ENCODE peak calls at places on chromosomes 1 and 21, in eight cellular contexts. G, E, N, A, V, R, P and L are unnamed samples.

GRCh38 chr1:189899686-189900495 is 577.8 kb downstream of the BRINP3 start:
- DNase-seq in G (no peak), E (no peak), N (peak), A (no peak), V (no peak), R (no peak), P (no peak), L (no peak)

GRCh38 chr1:151145158-151146071 is 1.0 kb downstream of the SEMA6C start:
- DNase-seq in G (no peak), E (peak), N (no peak), A (peak), V (no peak), R (no peak), P (no peak), L (peak)

GRCh38 chr1:83705091-83705490 is 293.8 kb downstream of the TTLL7 start:
- DNase-seq in G (peak), E (no peak), N (no peak), A (no peak), V (no peak), R (no peak), P (no peak), L (no peak)

GRCh38 chr1:245094092-245094491 is 60.7 kb upstream of the KIF26B start:
- DNase-seq in G (no peak), E (no peak), N (no peak), A (no peak), V (no peak), R (no peak), P (no peak), L (no peak)

GRCh38 chr1:225762002-225762441 is 15.6 kb upstream of the SRP9 start:
- DNase-seq in G (no peak), E (no peak), N (peak), A (peak), V (no peak), R (peak), P (no peak), L (no peak)

GRCh38 chr1:171877711-171878110 is 36.4 kb downstream of the DNM3 start:
- DNase-seq in G (no peak), E (peak), N (no peak), A (peak), V (no peak), R (no peak), P (no peak), L (no peak)

GRCh38 chr1:9426291-9426711 is 113.0 kb upstream of the SLC25A33 start:
- DNase-seq in G (no peak), E (peak), N (no peak), A (no peak), V (peak), R (no peak), P (no peak), L (peak)

GRCh38 chr1:28781305-28781704 is 30.7 kb upstream of the OPRD1 start:
- DNase-seq in G (no peak), E (no peak), N (no peak), A (no peak), V (no peak), R (no peak), P (no peak), L (no peak)

GRCh38 chr21:14900058-14900457 is 164.7 kb downstream of the NRIP1 start:
- DNase-seq in G (peak), E (no peak), N (no peak), A (peak), V (no peak), R (no peak), P (no peak), L (no peak)

GRCh38 chr1:232655041-232655745 is 25.3 kb upstream of the SIPA1L2 start:
- DNase-seq in G (no peak), E (no peak), N (no peak), A (peak), V (no peak), R (peak), P (no peak), L (no peak)

GRCh38 chr1:100835866-100836842 is 58.5 kb downstream of the EXTL2 start:
- DNase-seq in G (no peak), E (no peak), N (no peak), A (no peak), V (no peak), R (no peak), P (no peak), L (no peak)

GRCh38 chr1:50959303-50959912 is 659 bp downstream of the FAF1 start:
- DNase-seq in G (no peak), E (peak), N (peak), A (peak), V (peak), R (no peak), P (peak), L (no peak)

GRCh38 chr1:218377143-218377660 is 32.1 kb downstream of the TGFB2 start:
- DNase-seq in G (peak), E (peak), N (no peak), A (peak), V (no peak), R (no peak), P (peak), L (peak)

GRCh38 chr1:39533442-39533841 is 42.0 kb downstream of the BMP8A start:
- DNase-seq in G (no peak), E (no peak), N (no peak), A (no peak), V (no peak), R (no peak), P (no peak), L (no peak)

GRCh38 chr21:43768868-43769167 is 7.3 kb downstream of the CSTB start:
- DNase-seq in G (no peak), E (no peak), N (no peak), A (no peak), V (no peak), R (no peak), P (no peak), L (no peak)

GRCh38 chr1:8213136-8213535 is 104.8 kb upstream of the SLC45A1 start:
- DNase-seq in G (no peak), E (no peak), N (no peak), A (no peak), V (no peak), R (no peak), P (no peak), L (no peak)

GRCh38 chr1:209645574-209646452 is 6.4 kb downstream of the LAMB3 start:
- DNase-seq in G (no peak), E (no peak), N (peak), A (no peak), V (no peak), R (no peak), P (no peak), L (no peak)

GRCh38 chr1:83839566-83840173 is 159.3 kb downstream of the TTLL7 start:
- DNase-seq in G (peak), E (no peak), N (peak), A (no peak), V (no peak), R (no peak), P (no peak), L (no peak)

GRCh38 chr1:1163538-1164070 is 10.1 kb upstream of the TTLL10 start:
- DNase-seq in G (no peak), E (no peak), N (no peak), A (peak), V (no peak), R (no peak), P (no peak), L (no peak)

GRCh38 chr1:215887618-215888017 is 320.5 kb downstream of the KCTD3 start:
- DNase-seq in G (no peak), E (no peak), N (peak), A (peak), V (no peak), R (peak), P (no peak), L (no peak)

GRCh38 chr1:82625562-82625961 is 824.8 kb downstream of the ADGRL2 start:
- DNase-seq in G (no peak), E (no peak), N (no peak), A (peak), V (no peak), R (peak), P (no peak), L (no peak)

GRCh38 chr1:162908780-162909179 is 47.8 kb upstream of the CCDC190 start:
- DNase-seq in G (peak), E (no peak), N (no peak), A (peak), V (no peak), R (no peak), P (peak), L (no peak)

GRCh38 chr1:7784492-7785071 is 491 bp downstream of the PER3 start:
- DNase-seq in G (peak), E (no peak), N (no peak), A (peak), V (no peak), R (no peak), P (no peak), L (no peak)

GRCh38 chr1:217275617-217276398 is 355.1 kb downstream of the GPATCH2 start:
- DNase-seq in G (peak), E (no peak), N (no peak), A (no peak), V (no peak), R (no peak), P (peak), L (no peak)

GRCh38 chr1:223244366-223245103 is 101.5 kb upstream of the TLR5 start:
- DNase-seq in G (no peak), E (peak), N (no peak), A (peak), V (no peak), R (no peak), P (no peak), L (no peak)

GRCh38 chr1:84583648-84584047 is 9.4 kb upstream of the CTBS start:
- DNase-seq in G (no peak), E (no peak), N (no peak), A (no peak), V (no peak), R (no peak), P (no peak), L (no peak)

GRCh38 chr21:44461005-44461404 is 5.7 kb downstream of the LRRC3 start:
- DNase-seq in G (no peak), E (no peak), N (no peak), A (no peak), V (no peak), R (no peak), P (no peak), L (no peak)

GRCh38 chr1:177228721-177229088 is 57.9 kb downstream of the BRINP2 start:
- DNase-seq in G (no peak), E (no peak), N (no peak), A (peak), V (no peak), R (no peak), P (no peak), L (no peak)

GRCh38 chr1:223741861-223742260 is 29.5 kb downstream of the CAPN2 start:
- DNase-seq in G (no peak), E (no peak), N (no peak), A (no peak), V (no peak), R (no peak), P (no peak), L (no peak)

GRCh38 chr1:51990478-51990965 is at the start of gene RAB3B:
- DNase-seq in G (no peak), E (peak), N (peak), A (peak), V (peak), R (peak), P (peak), L (peak)

GRCh38 chr1:228340686-228341449 is 65.8 kb downstream of the TRIM11 start:
- DNase-seq in G (no peak), E (peak), N (peak), A (no peak), V (no peak), R (peak), P (no peak), L (peak)

GRCh38 chr1:12405325-12406217 is 175.7 kb downstream of the VPS13D start:
- DNase-seq in G (no peak), E (no peak), N (no peak), A (peak), V (no peak), R (no peak), P (no peak), L (no peak)

GRCh38 chr1:77036560-77036959 is 169.3 kb downstream of the ST6GALNAC5 start:
- DNase-seq in G (no peak), E (peak), N (no peak), A (peak), V (no peak), R (no peak), P (peak), L (no peak)

GRCh38 chr1:66380452-66381212 is 153.3 kb upstream of the SGIP1 start:
- DNase-seq in G (no peak), E (peak), N (no peak), A (no peak), V (no peak), R (no peak), P (no peak), L (peak)

GRCh38 chr1:5649795-5650194 is 342.4 kb downstream of the NPHP4 start:
- DNase-seq in G (no peak), E (no peak), N (no peak), A (no peak), V (no peak), R (no peak), P (no peak), L (no peak)

GRCh38 chr1:29729281-29729680 is 493.0 kb downstream of the PTPRU start:
- DNase-seq in G (no peak), E (no peak), N (no peak), A (no peak), V (no peak), R (no peak), P (no peak), L (no peak)